ENCODE peak calls at places on chromosome 10, in six cellular contexts. O is NCI-H774, J is HuH-7, F is neural crest cell, K is GM12865, Z is anterior cingulate cortex. V is an unnamed sample.

GRCh38 chr10:51010977-51011376 is 63.3 kb upstream of the PRKG1 start:
- DNase-seq in O (no peak), J (peak), F (no peak), K (peak), Z (no peak), V (peak)

GRCh38 chr10:70302292-70302691 is 18.5 kb upstream of the NPFFR1 start:
- DNase-seq in O (no peak), J (no peak), F (no peak), K (no peak), Z (no peak), V (no peak)

GRCh38 chr10:14330390-14331071 is at the start of gene FRMD4A:
- DNase-seq in O (no peak), J (no peak), F (no peak), K (no peak), Z (no peak), V (peak)

GRCh38 chr10:47136866-47137265 is 163.1 kb upstream of the GDF10 start:
- DNase-seq in O (no peak), J (no peak), F (no peak), K (no peak), Z (no peak), V (no peak)

GRCh38 chr10:79268100-79268670 is 79.1 kb upstream of the PPIF start:
- DNase-seq in O (no peak), J (no peak), F (no peak), K (no peak), Z (no peak), V (no peak)

GRCh38 chr10:88598060-88598459 is 11.5 kb downstream of the LIPJ start:
- DNase-seq in O (no peak), J (no peak), F (no peak), K (peak), Z (no peak), V (no peak)

GRCh38 chr10:123381271-123381670 is 227.1 kb downstream of the BUB3 start:
- DNase-seq in O (no peak), J (no peak), F (no peak), K (no peak), Z (no peak), V (no peak)

GRCh38 chr10:12483996-12484944 is 134.9 kb downstream of the CAMK1D start:
- DNase-seq in O (peak), J (no peak), F (no peak), K (peak), Z (no peak), V (no peak)

GRCh38 chr10:122417667-122418066 is 36.8 kb upstream of the ARMS2 start:
- DNase-seq in O (no peak), J (no peak), F (no peak), K (no peak), Z (no peak), V (no peak)

GRCh38 chr10:114821915-114822770 is 563 bp downstream of the FHIP2A start:
- DNase-seq in O (no peak), J (peak), F (peak), K (peak), Z (peak), V (peak)

GRCh38 chr10:94105226-94105625 is 111.5 kb downstream of the PLCE1 start:
- DNase-seq in O (no peak), J (no peak), F (no peak), K (no peak), Z (no peak), V (no peak)

GRCh38 chr10:122859527-122859926 is 13.9 kb upstream of the CUZD1 start:
- DNase-seq in O (no peak), J (no peak), F (no peak), K (no peak), Z (no peak), V (no peak)

GRCh38 chr10:122480146-122480833 is 18.9 kb downstream of the HTRA1 start:
- DNase-seq in O (no peak), J (no peak), F (no peak), K (no peak), Z (no peak), V (no peak)

GRCh38 chr10:68900427-68901105 is 549 bp upstream of the DDX50 start:
- DNase-seq in O (peak), J (peak), F (no peak), K (no peak), Z (no peak), V (peak)

GRCh38 chr10:60542691-60543090 is 153.0 kb upstream of the ANK3 start:
- DNase-seq in O (no peak), J (no peak), F (no peak), K (no peak), Z (no peak), V (no peak)

GRCh38 chr10:70820976-70821750 is 5.4 kb downstream of the SGPL1 start:
- DNase-seq in O (no peak), J (no peak), F (no peak), K (no peak), Z (no peak), V (no peak)

GRCh38 chr10:78481842-78482241 is 448.2 kb downstream of the RPS24 start:
- DNase-seq in O (no peak), J (no peak), F (no peak), K (no peak), Z (no peak), V (no peak)

GRCh38 chr10:49187044-49187484 is 1.1 kb downstream of the TMEM273 start:
- DNase-seq in O (no peak), J (no peak), F (no peak), K (no peak), Z (no peak), V (no peak)

GRCh38 chr10:132111871-132112341 is 46.2 kb downstream of the JAKMIP3 start:
- DNase-seq in O (no peak), J (no peak), F (no peak), K (no peak), Z (no peak), V (no peak)

GRCh38 chr10:32388258-32389027 is 41.5 kb upstream of the EPC1 start:
- DNase-seq in O (no peak), J (no peak), F (no peak), K (no peak), Z (no peak), V (no peak)

GRCh38 chr10:22341190-22341935 is 3.9 kb upstream of the SPAG6 start:
- DNase-seq in O (no peak), J (no peak), F (no peak), K (peak), Z (no peak), V (no peak)

GRCh38 chr10:94274142-94274787 is 88.5 kb downstream of the NOC3L start:
- DNase-seq in O (no peak), J (no peak), F (no peak), K (no peak), Z (no peak), V (no peak)

GRCh38 chr10:85926986-85927385 is 439.6 kb downstream of the GRID1 start:
- DNase-seq in O (no peak), J (no peak), F (no peak), K (peak), Z (no peak), V (no peak)

GRCh38 chr10:96664563-96664962 is 55.8 kb downstream of the PIK3AP1 start:
- DNase-seq in O (no peak), J (peak), F (no peak), K (peak), Z (no peak), V (no peak)

GRCh38 chr10:124058346-124059003 is 34.9 kb downstream of the CHST15 start:
- DNase-seq in O (no peak), J (no peak), F (no peak), K (no peak), Z (no peak), V (no peak)

GRCh38 chr10:11880169-11881027 is 57.2 kb downstream of the PROSER2 start:
- DNase-seq in O (no peak), J (no peak), F (no peak), K (no peak), Z (no peak), V (no peak)

V was measured in hippocampal formation.